ENCODE peak calls at places on chromosomes 5 and 9, in four cellular contexts. I, Q, H and C are unnamed samples.

GRCh38 chr5:84218546-84218945 is 166.1 kb downstream of the EDIL3 start:
- DNase-seq in I (no peak), Q (no peak), H (no peak), C (no peak)

GRCh38 chr5:133297293-133297692 is 245.5 kb downstream of the HSPA4 start:
- DNase-seq in I (no peak), H (no peak), Q (no peak), C (no peak)

GRCh38 chr5:75885321-75885720 is 168.1 kb upstream of the POC5 start:
- DNase-seq in I (no peak), H (no peak), Q (no peak), C (no peak)

GRCh38 chr9:112764344-112764743 is 13.8 kb downstream of the SNX30 start:
- DNase-seq in H (no peak), I (no peak), Q (no peak), C (no peak)

GRCh38 chr9:13588151-13589043 is 308.9 kb upstream of the MPDZ start:
- DNase-seq in I (no peak), Q (no peak), H (no peak), C (no peak)

GRCh38 chr5:147673276-147673675 is 109.3 kb downstream of the JAKMIP2 start:
- DNase-seq in I (no peak), H (peak; percentile 8), Q (no peak), C (no peak)

GRCh38 chr5:109452661-109453060 is 42.9 kb upstream of the PJA2 start:
- DNase-seq in H (no peak), Q (no peak), I (no peak), C (no peak)

GRCh38 chr5:149456597-149457392 is 77.7 kb upstream of the IL17B start:
- DNase-seq in H (no peak), Q (no peak), I (no peak), C (no peak)

GRCh38 chr5:175379867-175380266 is 64.1 kb downstream of the DRD1 start:
- DNase-seq in Q (no peak), H (no peak), I (no peak), C (no peak)

GRCh38 chr5:10854526-10855277 is 93.7 kb upstream of the DAP start:
- DNase-seq in I (no peak), Q (no peak), H (no peak), C (no peak)

GRCh38 chr5:95930141-95930540 is 31.5 kb downstream of the ELL2 start:
- DNase-seq in I (no peak), H (no peak), Q (no peak), C (no peak)

GRCh38 chr5:174596429-174596828 is 128.0 kb upstream of the MSX2 start:
- DNase-seq in Q (no peak), I (no peak), H (no peak), C (no peak)

GRCh38 chr5:132183723-132184122 is 43.9 kb downstream of the P4HA2 start:
- DNase-seq in Q (no peak), I (no peak), H (no peak), C (no peak)

GRCh38 chr5:171681667-171682066 is 104.0 kb upstream of the SMIM23 start:
- DNase-seq in H (no peak), I (no peak), Q (no peak), C (no peak)

DNA sequence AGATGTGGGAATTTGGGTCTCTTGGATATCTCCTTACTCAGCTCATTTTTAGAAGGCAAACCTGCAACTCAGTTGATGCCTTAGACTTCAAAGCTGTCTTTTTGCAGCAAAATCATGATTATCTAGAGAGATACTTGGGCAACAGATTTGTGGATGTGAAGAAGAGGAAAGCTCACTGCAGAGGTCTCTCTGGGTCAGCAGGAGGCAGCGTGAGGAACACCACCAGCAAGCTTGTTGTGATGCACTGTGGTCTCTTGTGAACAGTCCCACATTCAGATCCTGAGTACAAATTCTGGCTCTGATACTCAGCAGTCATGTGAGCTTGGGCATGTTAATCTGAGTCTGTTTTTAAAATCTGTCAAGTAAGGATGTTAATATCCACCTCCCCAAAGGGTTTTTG is 26.3 kb upstream of the DMRT3 start:
- DNase-seq in I (no peak), Q (no peak), H (no peak), C (no peak)
- TF ChIP-seq CTCF in I (no peak), Q (no peak), H (no peak), C (no peak)

DNA sequence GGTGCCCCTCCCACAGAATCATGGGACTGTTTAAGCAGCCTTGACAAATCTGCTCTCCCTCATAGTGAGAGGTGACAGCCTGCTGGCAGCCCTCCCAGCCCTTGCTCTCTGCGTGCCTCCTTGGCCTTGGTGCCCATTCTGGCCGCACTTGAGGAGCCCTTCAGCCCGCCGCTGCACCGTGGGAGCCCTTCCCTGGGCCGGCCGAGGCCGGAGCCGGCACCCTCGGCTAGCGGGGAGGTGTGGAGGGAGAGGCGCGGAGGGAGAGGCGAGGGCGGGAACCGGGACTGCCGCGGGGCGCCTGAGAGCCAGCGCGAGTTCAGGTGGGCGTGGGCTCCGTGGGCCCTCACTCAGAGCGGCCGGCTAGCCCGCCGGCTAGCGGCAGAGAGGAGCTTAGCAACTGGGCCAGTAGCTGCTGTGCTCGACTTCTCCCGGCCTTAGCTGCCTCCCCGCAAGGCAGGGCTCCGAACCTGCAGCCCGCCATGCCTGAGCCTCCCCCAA is 125.9 kb upstream of the MYO10 start:
- DNase-seq in I (no peak), H (no peak), Q (peak; percentile 52), C (no peak)
- TF ChIP-seq CTCF in I (no peak), H (no peak), Q (peak; percentile 60), C (no peak)

GRCh38 chr5:141360685-141361084 is 891 bp downstream of the PCDHGB2 start:
- DNase-seq in H (no peak), Q (no peak), I (no peak), C (no peak)

GRCh38 chr5:141362719-141363118 is 1.2 kb upstream of the PCDHGA5 start:
- DNase-seq in I (no peak), H (no peak), Q (no peak), C (no peak)

GRCh38 chr5:141356950-141357349 is 2.1 kb downstream of the PCDHGA4 start:
- DNase-seq in Q (no peak), H (no peak), I (no peak), C (no peak)

GRCh38 chr5:141356133-141356532 is 1.3 kb downstream of the PCDHGA4 start:
- DNase-seq in Q (no peak), H (no peak), I (no peak), C (no peak)

DNA sequence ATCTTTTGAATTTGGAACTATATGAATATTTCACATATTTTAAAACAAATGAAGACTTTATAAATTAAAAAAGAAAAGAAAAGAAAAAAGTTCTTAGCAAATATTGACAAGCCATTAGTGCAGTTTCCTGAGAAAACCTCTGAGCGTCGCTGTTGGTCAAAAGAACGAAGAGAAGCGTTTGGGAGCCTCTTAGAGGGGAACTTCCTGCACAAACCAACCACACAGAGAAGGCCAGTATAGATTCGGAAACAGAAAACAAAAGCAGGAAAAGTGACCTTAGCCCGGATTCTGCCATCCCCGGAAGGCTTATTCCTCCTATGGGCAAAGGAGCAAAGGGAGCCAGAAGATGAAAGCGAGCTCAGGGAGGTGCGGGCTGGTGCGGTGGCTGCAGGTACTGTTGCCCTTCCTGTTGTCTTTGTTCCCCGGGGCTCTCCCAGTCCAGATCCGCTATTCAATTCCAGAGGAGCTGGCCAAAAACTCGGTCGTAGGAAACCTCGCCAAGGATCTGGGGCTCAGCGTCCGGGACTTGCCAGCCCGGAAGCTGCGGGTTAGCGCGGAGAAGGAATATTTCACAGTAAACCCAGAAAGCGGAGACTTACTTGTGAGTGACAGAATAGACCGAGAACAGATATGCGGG is at the start of gene PCDHGB2:
- DNase-seq in I (no peak), Q (no peak), H (no peak), C (no peak)
- TF ChIP-seq CTCF in I (peak; percentile 36), Q (no peak), H (peak; percentile 23), C (peak; percentile 22)

GRCh38 chr9:109861918-109862317 is 81.9 kb downstream of the PALM2AKAP2 start:
- DNase-seq in H (no peak), I (no peak), Q (no peak), C (no peak)

GRCh38 chr9:109861499-109861898 is 81.5 kb downstream of the PALM2AKAP2 start:
- DNase-seq in I (no peak), Q (no peak), H (no peak), C (no peak)

GRCh38 chr9:109863961-109864360 is 84.0 kb downstream of the PALM2AKAP2 start:
- DNase-seq in H (no peak), I (no peak), Q (no peak), C (no peak)

GRCh38 chr9:109859447-109859846 is 79.4 kb downstream of the PALM2AKAP2 start:
- DNase-seq in Q (no peak), I (no peak), H (no peak), C (no peak)

DNA sequence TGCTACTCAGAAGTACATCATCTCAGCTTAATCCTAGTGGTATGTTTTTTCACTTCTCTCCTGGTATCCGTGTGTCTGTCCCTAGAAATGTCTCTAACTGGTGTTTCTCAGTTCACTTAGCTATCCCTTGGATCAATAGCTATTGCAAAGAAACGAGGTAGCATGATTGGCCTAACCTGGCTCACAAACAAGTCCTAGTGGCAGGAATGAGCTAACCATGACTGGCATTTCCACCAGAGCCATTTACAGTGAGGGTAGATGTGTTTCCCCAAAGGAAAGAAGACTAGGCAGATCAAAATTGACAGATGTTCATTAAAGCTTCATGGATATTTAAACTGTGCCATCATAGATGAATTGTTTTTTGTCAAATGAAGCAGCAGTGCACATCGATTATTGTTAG is 82.5 kb downstream of the PALM2AKAP2 start:
- DNase-seq in H (no peak), I (no peak), Q (no peak), C (no peak)
- TF ChIP-seq CTCF in H (no peak), I (no peak), Q (no peak), C (no peak)

GRCh38 chr5:172941067-172941516 is 18.1 kb upstream of the RPL26L1 start:
- DNase-seq in Q (no peak), I (no peak), H (no peak), C (no peak)

GRCh38 chr5:172939561-172939960 is 19.7 kb upstream of the RPL26L1 start:
- DNase-seq in H (peak; percentile 74), Q (no peak), I (no peak), C (no peak)

GRCh38 chr5:172936441-172936840 is 22.8 kb upstream of the RPL26L1 start:
- DNase-seq in Q (no peak), H (no peak), I (no peak), C (no peak)

GRCh38 chr5:172940242-172941066 is 18.8 kb upstream of the RPL26L1 start:
- DNase-seq in I (no peak), Q (no peak), H (no peak), C (no peak)

DNA sequence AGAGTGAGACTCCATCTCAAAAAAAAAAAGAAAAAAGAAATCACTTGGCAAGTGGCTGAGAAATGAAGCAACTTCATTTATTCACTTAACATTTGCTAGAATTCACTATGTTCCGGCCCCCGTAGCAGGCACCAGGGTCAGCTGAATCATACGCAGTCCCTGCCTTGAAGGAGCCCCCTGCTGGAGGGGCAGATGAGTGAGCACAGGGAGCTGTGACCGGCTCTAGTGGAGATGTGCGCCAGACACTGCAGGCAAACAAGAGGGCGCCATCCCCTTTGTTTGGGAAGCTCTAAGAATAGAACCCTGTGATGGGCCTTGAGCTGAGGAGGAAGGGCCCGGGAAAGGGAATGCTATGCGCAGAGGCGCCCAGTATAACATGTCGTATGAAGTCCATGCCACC is 20.2 kb upstream of the RPL26L1 start:
- DNase-seq in I (no peak), Q (no peak), H (no peak), C (no peak)
- TF ChIP-seq CTCF in I (no peak), Q (peak; percentile 35), H (peak; percentile 24), C (no peak)